ENCODE peak calls at places on chromosome 6, in six cellular contexts. R, U, H, Z, O and Y are unnamed samples.

GRCh38 chr6:43763133-43763797 is 6.7 kb upstream of the VEGFA start:
- DNase-seq in R (no peak), U (no peak), H (no peak), Z (no peak), O (no peak), Y (no peak)

GRCh38 chr6:3324262-3324942 is 65.7 kb downstream of the PSMG4 start:
- DNase-seq in R (no peak), U (peak; percentile 51), H (no peak), Z (peak; percentile 47), O (no peak), Y (peak; percentile 74)

GRCh38 chr6:159467473-159468041 is 225.5 kb downstream of the SOD2 start:
- DNase-seq in R (no peak), U (no peak), H (no peak), Z (no peak), O (no peak), Y (no peak)

GRCh38 chr6:108737594-108738546 is 110.4 kb upstream of the ARMC2 start:
- DNase-seq in R (no peak), U (no peak), H (no peak), Z (peak; percentile 79), O (no peak), Y (no peak)

GRCh38 chr6:21102201-21102600 is 491.4 kb upstream of the SOX4 start:
- DNase-seq in R (no peak), U (no peak), H (no peak), Z (no peak), O (no peak), Y (no peak)

GRCh38 chr6:44787254-44787844 is 399.8 kb downstream of the CDC5L start:
- DNase-seq in R (no peak), U (no peak), H (no peak), Z (no peak), O (no peak), Y (no peak)

GRCh38 chr6:151400473-151400872 is 9.1 kb upstream of the ZBTB2 start:
- DNase-seq in R (no peak), U (no peak), H (no peak), Z (no peak), O (no peak), Y (no peak)

GRCh38 chr6:17485946-17486345 is 92.6 kb downstream of the CAP2 start:
- DNase-seq in R (no peak), U (no peak), H (no peak), Z (no peak), O (no peak), Y (no peak)

GRCh38 chr6:160013987-160014868 is 45.3 kb downstream of the IGF2R start:
- DNase-seq in R (no peak), U (no peak), H (no peak), Z (no peak), O (peak; percentile 49), Y (no peak)

GRCh38 chr6:31172973-31173384 is 2.5 kb upstream of the POU5F1 start:
- DNase-seq in R (no peak), U (no peak), H (no peak), Z (no peak), O (no peak), Y (no peak)

GRCh38 chr6:124679392-124679791 is 282.8 kb upstream of the RNF217 start:
- DNase-seq in R (no peak), U (no peak), H (no peak), Z (no peak), O (no peak), Y (no peak)

GRCh38 chr6:122839477-122839876 is 50.4 kb downstream of the SMPDL3A start:
- DNase-seq in R (no peak), U (peak; percentile 18), H (no peak), Z (peak; percentile 23), O (peak; percentile 62), Y (peak; percentile 62)

GRCh38 chr6:159992366-159992765 is 23.5 kb downstream of the IGF2R start:
- DNase-seq in R (no peak), U (no peak), H (no peak), Z (no peak), O (no peak), Y (no peak)

GRCh38 chr6:167907837-167908681 is 81.3 kb downstream of the AFDN start:
- DNase-seq in R (no peak), U (no peak), H (no peak), Z (no peak), O (peak; percentile 44), Y (peak; percentile 58)

GRCh38 chr6:120129228-120129627 is 779.7 kb upstream of the MAN1A1 start:
- DNase-seq in R (no peak), U (no peak), H (no peak), Z (no peak), O (no peak), Y (no peak)

GRCh38 chr6:17226766-17227338 is 54.3 kb upstream of the RBM24 start:
- DNase-seq in R (no peak), U (no peak), H (no peak), Z (no peak), O (no peak), Y (no peak)

GRCh38 chr6:149545258-149545753 is 537 bp downstream of the PPIL4 start:
- DNase-seq in R (peak; percentile 52), U (no peak), H (peak; percentile 46), Z (peak; percentile 68), O (no peak), Y (peak; percentile 70)

GRCh38 chr6:8562133-8562532 is 126.8 kb upstream of the SLC35B3 start:
- DNase-seq in R (no peak), U (no peak), H (no peak), Z (no peak), O (no peak), Y (no peak)

GRCh38 chr6:148887181-148887580 is 140.4 kb downstream of the UST start:
- DNase-seq in R (no peak), U (no peak), H (no peak), Z (peak; percentile 22), O (no peak), Y (no peak)

GRCh38 chr6:79463721-79464120 is 73.5 kb downstream of the LCA5 start:
- DNase-seq in R (no peak), U (no peak), H (no peak), Z (no peak), O (no peak), Y (no peak)

GRCh38 chr6:142913511-142914047 is 31.4 kb downstream of the HIVEP2 start:
- DNase-seq in R (peak; percentile 53), U (no peak), H (no peak), Z (no peak), O (no peak), Y (no peak)

GRCh38 chr6:131819507-131820228 is 11.8 kb downstream of the ENPP1 start:
- DNase-seq in R (no peak), U (no peak), H (no peak), Z (no peak), O (no peak), Y (no peak)

GRCh38 chr6:156912431-156912830 is 135.3 kb downstream of the ARID1B start:
- DNase-seq in R (no peak), U (no peak), H (no peak), Z (no peak), O (no peak), Y (no peak)

GRCh38 chr6:68427630-68428029 is 207.5 kb upstream of the ADGRB3 start:
- DNase-seq in R (no peak), U (no peak), H (no peak), Z (no peak), O (no peak), Y (no peak)

GRCh38 chr6:101126501-101126900 is 245.4 kb upstream of the ASCC3 start:
- DNase-seq in R (no peak), U (no peak), H (no peak), Z (no peak), O (no peak), Y (no peak)

GRCh38 chr6:21188505-21189223 is 404.9 kb upstream of the SOX4 start:
- DNase-seq in R (no peak), U (no peak), H (no peak), Z (no peak), O (peak; percentile 47), Y (no peak)

GRCh38 chr6:158409451-158409850 is 97.2 kb downstream of the TULP4 start:
- DNase-seq in R (no peak), U (no peak), H (no peak), Z (no peak), O (no peak), Y (no peak)

GRCh38 chr6:41306187-41306854 is 19.8 kb upstream of the TREM1 start:
- DNase-seq in R (no peak), U (no peak), H (no peak), Z (peak; percentile 22), O (peak; percentile 46), Y (no peak)